ENCODE peak calls at places on chromosomes 2 and 18, in eight cellular contexts. One of them, this sample, is unnamed.

GRCh38 chr18:55787674-55788073 is 199.7 kb upstream of the TCF4 start:
- DNase-seq in HFF-Myc: no peak
- DNase-seq in T-helper 2 cell: peak; percentile 33
- DNase-seq in T-cell: no peak
- DNase-seq in fibroblast of the conjunctiva: no peak
- DNase-seq in tibial artery: no peak
- DNase-seq in substantia nigra: no peak
- DNase-seq in SW480: no peak
- DNase-seq in this sample: no peak

GRCh38 chr2:223459328-223459939 is 142.7 kb downstream of the SCG2 start:
- DNase-seq in tibial artery: no peak
- DNase-seq in HFF-Myc: no peak
- DNase-seq in substantia nigra: no peak
- DNase-seq in fibroblast of the conjunctiva: no peak
- DNase-seq in T-cell: no peak
- DNase-seq in T-helper 2 cell: no peak
- DNase-seq in SW480: peak; percentile 17
- DNase-seq in this sample: peak; percentile 55

GRCh38 chr2:100299548-100299947 is 22.8 kb downstream of the LONRF2 start:
- DNase-seq in tibial artery: no peak
- DNase-seq in T-helper 2 cell: no peak
- DNase-seq in fibroblast of the conjunctiva: no peak
- DNase-seq in substantia nigra: no peak
- DNase-seq in SW480: no peak
- DNase-seq in HFF-Myc: no peak
- DNase-seq in T-cell: no peak
- DNase-seq in this sample: no peak

GRCh38 chr2:9803023-9803805 is 40.1 kb upstream of the TAF1B start:
- DNase-seq in tibial artery: peak; percentile 21
- DNase-seq in HFF-Myc: no peak
- DNase-seq in substantia nigra: no peak
- DNase-seq in fibroblast of the conjunctiva: no peak
- DNase-seq in SW480: no peak
- DNase-seq in T-helper 2 cell: no peak
- DNase-seq in T-cell: no peak
- DNase-seq in this sample: peak; percentile 61

GRCh38 chr18:24019641-24020331 is 5.2 kb downstream of the TTC39C start:
- DNase-seq in tibial artery: no peak
- DNase-seq in SW480: no peak
- DNase-seq in T-cell: no peak
- DNase-seq in HFF-Myc: no peak
- DNase-seq in substantia nigra: no peak
- DNase-seq in T-helper 2 cell: peak; percentile 97
- DNase-seq in fibroblast of the conjunctiva: no peak
- DNase-seq in this sample: no peak

GRCh38 chr2:26412091-26412673 is 10.5 kb downstream of the DRC1 start:
- DNase-seq in substantia nigra: no peak
- DNase-seq in T-helper 2 cell: peak; percentile 64
- DNase-seq in SW480: no peak
- DNase-seq in tibial artery: no peak
- DNase-seq in HFF-Myc: no peak
- DNase-seq in fibroblast of the conjunctiva: no peak
- DNase-seq in T-cell: no peak
- DNase-seq in this sample: no peak

GRCh38 chr2:182593394-182593707 is 122.7 kb upstream of the DNAJC10 start:
- DNase-seq in substantia nigra: no peak
- DNase-seq in T-cell: no peak
- DNase-seq in fibroblast of the conjunctiva: peak; percentile 55
- DNase-seq in T-helper 2 cell: no peak
- DNase-seq in SW480: peak; percentile 19
- DNase-seq in HFF-Myc: peak; percentile 78
- DNase-seq in tibial artery: no peak
- DNase-seq in this sample: peak; percentile 91

GRCh38 chr2:100786297-100786658 is 33.7 kb upstream of the NPAS2 start:
- DNase-seq in T-helper 2 cell: no peak
- DNase-seq in HFF-Myc: peak; percentile 40
- DNase-seq in substantia nigra: no peak
- DNase-seq in T-cell: no peak
- DNase-seq in fibroblast of the conjunctiva: peak; percentile 36
- DNase-seq in tibial artery: peak; percentile 35
- DNase-seq in SW480: peak; percentile 81
- DNase-seq in this sample: peak; percentile 89

GRCh38 chr18:26978812-26979341 is 113.4 kb upstream of the AQP4 start:
- DNase-seq in SW480: no peak
- DNase-seq in substantia nigra: no peak
- DNase-seq in tibial artery: no peak
- DNase-seq in fibroblast of the conjunctiva: no peak
- DNase-seq in HFF-Myc: no peak
- DNase-seq in T-cell: no peak
- DNase-seq in T-helper 2 cell: no peak
- DNase-seq in this sample: no peak

GRCh38 chr2:24365051-24365450 is 4.7 kb upstream of the ITSN2 start:
- DNase-seq in T-cell: no peak
- DNase-seq in T-helper 2 cell: no peak
- DNase-seq in fibroblast of the conjunctiva: peak; percentile 12
- DNase-seq in SW480: no peak
- DNase-seq in substantia nigra: no peak
- DNase-seq in tibial artery: peak; percentile 92
- DNase-seq in HFF-Myc: no peak
- DNase-seq in this sample: peak; percentile 26

This sample was measured in GM23248.